ENCODE peak calls at places on chromosomes 3 and 15, in five cellular contexts. Q is epithelial cell of esophagus, B is HCT116, I is tibial artery, G is BJ. D is an unnamed sample.

GRCh38 chr15:71757741-71758530 is 52.4 kb upstream of the NR2E3 start:
- DNase-seq in Q (no peak), G (no peak), B (no peak), I (no peak), D (no peak)

GRCh38 chr15:79007066-79007465 is 62.2 kb upstream of the CTSH start:
- DNase-seq in Q (peak), G (no peak), B (peak), I (no peak), D (peak)

GRCh38 chr3:67382551-67382950 is 271.9 kb downstream of the SUCLG2 start:
- DNase-seq in G (no peak), Q (no peak), I (no peak), B (no peak), D (no peak)

GRCh38 chr3:170862618-170863374 is 7.2 kb downstream of the RPL22L1 start:
- DNase-seq in B (no peak), Q (no peak), G (no peak), I (no peak), D (no peak)

GRCh38 chr3:172089250-172089649 is 49.9 kb downstream of the FNDC3B start:
- DNase-seq in Q (peak), B (no peak), G (no peak), I (no peak), D (no peak)

GRCh38 chr3:65729553-65729952 is 309.2 kb downstream of the MAGI1 start:
- DNase-seq in B (no peak), Q (no peak), I (no peak), G (peak), D (no peak)

GRCh38 chr3:132347095-132347494 is 29.9 kb downstream of the ACP3 start:
- DNase-seq in G (peak), I (no peak), Q (peak), B (no peak), D (no peak)

GRCh38 chr3:102106421-102107097 is 257.2 kb downstream of the NFKBIZ start:
- DNase-seq in B (no peak), I (no peak), Q (peak), G (peak), D (no peak)

GRCh38 chr15:32659340-32659831 is 17.9 kb downstream of the SCG5 start:
- DNase-seq in G (no peak), I (peak), B (no peak), Q (peak), D (no peak)

GRCh38 chr3:5347486-5347885 is 160.0 kb downstream of the EDEM1 start:
- DNase-seq in B (no peak), G (no peak), I (no peak), Q (no peak), D (no peak)

GRCh38 chr3:105166893-105167292 is 199.8 kb upstream of the ALCAM start:
- DNase-seq in G (peak), I (no peak), Q (no peak), B (no peak), D (no peak)

GRCh38 chr3:144516029-144516428 is 544.4 kb downstream of the DIPK2A start:
- DNase-seq in B (no peak), Q (no peak), G (no peak), I (no peak), D (no peak)

GRCh38 chr15:60788514-60789091 is 309.7 kb upstream of the ICE2 start:
- DNase-seq in G (no peak), I (no peak), B (no peak), Q (no peak), D (no peak)

GRCh38 chr3:20104167-20104661 is 64.0 kb downstream of the KAT2B start:
- DNase-seq in G (no peak), Q (no peak), I (no peak), B (no peak), D (no peak)

GRCh38 chr3:54366839-54367238 is 244.5 kb downstream of the CACNA2D3 start:
- DNase-seq in I (no peak), G (no peak), Q (no peak), B (no peak), D (no peak)

GRCh38 chr3:126523745-126524428 is at the start of gene CHST13:
- DNase-seq in Q (peak), I (peak), G (no peak), B (no peak), D (peak)
- TF ChIP-seq CTCF in Q (no peak), I (no peak), G (no peak), B (no peak), D (no peak)

GRCh38 chr3:43105597-43106292 is at the start of gene POMGNT2:
- DNase-seq in B (peak), G (peak), I (peak), Q (peak), D (peak)

GRCh38 chr3:43104039-43104438 is 1.8 kb downstream of the POMGNT2 start:
- DNase-seq in I (no peak), G (no peak), Q (no peak), B (no peak), D (no peak)

GRCh38 chr3:43106293-43106628 is 382 bp upstream of the POMGNT2 start:
- DNase-seq in Q (no peak), B (peak), I (no peak), G (no peak), D (no peak)

GRCh38 chr3:43104786-43105185 is 1.1 kb downstream of the POMGNT2 start:
- DNase-seq in G (no peak), I (no peak), Q (no peak), B (no peak), D (no peak)

GRCh38 chr3:43105224-43105596 is 669 bp downstream of the POMGNT2 start:
- DNase-seq in Q (no peak), I (no peak), B (no peak), G (no peak), D (no peak)
- H3K4me3 ChIP-seq in Q (peak), I (peak), B (peak), G (peak), D (peak)

GRCh38 chr15:101517504-101517903 is 28.0 kb upstream of the PCSK6 start:
- DNase-seq in G (no peak), Q (no peak), I (no peak), B (no peak), D (no peak)
- TF ChIP-seq CTCF in G (no peak), Q (no peak), I (no peak), B (no peak), D (no peak)

GRCh38 chr15:80990955-80991354 is 1.3 kb upstream of the MESD start:
- DNase-seq in B (no peak), Q (no peak), G (no peak), I (no peak), D (no peak)
- H3K4me3 ChIP-seq in B (no peak), Q (no peak), G (no peak), I (no peak), D (no peak)

GRCh38 chr15:70355275-70355795 is 257.6 kb upstream of the TLE3 start:
- DNase-seq in G (no peak), B (no peak), I (no peak), Q (no peak), D (no peak)
- TF ChIP-seq CTCF in G (peak), B (peak), I (no peak), Q (no peak), D (no peak)

DNA sequence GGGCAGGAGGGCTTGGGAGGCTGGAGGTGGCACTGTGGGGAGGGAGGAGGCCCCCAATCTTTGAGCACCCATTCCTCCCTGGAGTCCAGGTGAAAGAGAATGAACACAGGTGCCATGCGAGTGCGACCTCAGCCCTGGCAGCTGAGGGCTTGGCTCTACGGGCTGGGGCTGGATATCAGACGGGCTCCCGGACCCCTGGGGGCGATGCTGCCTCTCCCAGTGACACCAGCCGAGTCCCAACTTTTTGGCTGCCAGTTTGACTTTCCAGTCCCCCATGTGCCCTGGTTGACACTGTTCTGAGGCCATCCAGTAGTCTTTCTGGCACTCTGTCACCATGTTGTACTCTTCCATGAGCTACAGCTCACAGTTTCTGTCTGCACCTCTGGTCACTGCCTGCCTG is 1.2 kb downstream of the VILL start:
- DNase-seq in Q (no peak), B (no peak), I (peak), G (no peak), D (no peak)
- H3K4me3 ChIP-seq in Q (peak), B (no peak), I (no peak), G (no peak), D (no peak)

GRCh38 chr3:47010910-47011309 is 31.4 kb downstream of the NBEAL2 start:
- DNase-seq in G (no peak), I (peak), B (no peak), Q (no peak), D (no peak)

GRCh38 chr3:47008851-47009224 is 29.4 kb downstream of the NBEAL2 start:
- DNase-seq in B (no peak), Q (no peak), G (no peak), I (no peak), D (no peak)

GRCh38 chr3:47008258-47008671 is 28.8 kb downstream of the NBEAL2 start:
- DNase-seq in G (no peak), I (peak), B (no peak), Q (no peak), D (no peak)

GRCh38 chr3:47010050-47010712 is 30.7 kb downstream of the NBEAL2 start:
- DNase-seq in B (no peak), Q (no peak), I (no peak), G (no peak), D (no peak)

GRCh38 chr3:47009225-47010049 is 30.0 kb downstream of the NBEAL2 start:
- DNase-seq in G (peak), Q (peak), I (peak), B (no peak), D (peak)
- TF ChIP-seq CTCF in G (no peak), Q (no peak), I (no peak), B (no peak), D (no peak)